ENCODE peak calls at places on chromosomes 7 and 10, in nine cellular contexts. One of them, this sample, is unnamed. For H3K4me1 and H3K9me3, the result is how much of the 10 kb centered on the place peaks cover.

GRCh38 chr10:71829171-71829570 is 21.9 kb downstream of the PSAP start:
- DNase-seq in ascending aorta: no peak
- DNase-seq in transverse colon: no peak
- DNase-seq in H9: no peak
- DNase-seq in spleen: peak
- DNase-seq in OCI-LY7: no peak
- DNase-seq in IMR-90: no peak
- DNase-seq in mucosa of descending colon: peak
- DNase-seq in neural progenitor cell: no peak
- DNase-seq in this sample: no peak

GRCh38 chr10:101567165-101568006 is 20.7 kb downstream of the POLL start:
- DNase-seq in ascending aorta: no peak
- DNase-seq in H9: no peak
- DNase-seq in mucosa of descending colon: no peak
- DNase-seq in spleen: no peak
- DNase-seq in transverse colon: no peak
- DNase-seq in IMR-90: no peak
- DNase-seq in OCI-LY7: no peak
- DNase-seq in neural progenitor cell: no peak
- DNase-seq in this sample: no peak

GRCh38 chr7:134729895-134730294 is 49.5 kb upstream of the CALD1 start:
- DNase-seq in mucosa of descending colon: no peak
- DNase-seq in transverse colon: no peak
- DNase-seq in spleen: no peak
- DNase-seq in neural progenitor cell: no peak
- DNase-seq in IMR-90: peak
- DNase-seq in OCI-LY7: no peak
- DNase-seq in ascending aorta: no peak
- DNase-seq in H9: no peak
- DNase-seq in this sample: no peak

GRCh38 chr10:85995791-85996190 is 370.8 kb downstream of the GRID1 start:
- DNase-seq in OCI-LY7: peak
- DNase-seq in ascending aorta: no peak
- DNase-seq in spleen: no peak
- DNase-seq in H9: no peak
- DNase-seq in IMR-90: peak
- DNase-seq in neural progenitor cell: peak
- DNase-seq in transverse colon: no peak
- DNase-seq in mucosa of descending colon: peak
- DNase-seq in this sample: no peak

GRCh38 chr7:127810691-127811660 is 159.0 kb downstream of the SND1 start:
- DNase-seq in ascending aorta: no peak
- DNase-seq in IMR-90: no peak
- DNase-seq in transverse colon: no peak
- DNase-seq in mucosa of descending colon: no peak
- DNase-seq in spleen: no peak
- DNase-seq in OCI-LY7: no peak
- DNase-seq in H9: no peak
- DNase-seq in neural progenitor cell: no peak
- DNase-seq in this sample: no peak

GRCh38 chr10:69574571-69574978 is 1.4 kb upstream of the NEUROG3 start:
- DNase-seq in ascending aorta: no peak
- DNase-seq in IMR-90: no peak
- DNase-seq in mucosa of descending colon: no peak
- DNase-seq in neural progenitor cell: peak
- DNase-seq in spleen: no peak
- DNase-seq in transverse colon: no peak
- DNase-seq in OCI-LY7: no peak
- DNase-seq in H9: peak
- DNase-seq in this sample: no peak

GRCh38 chr7:150388709-150389531 is 9.8 kb downstream of the ZNF775 start:
- DNase-seq in transverse colon: peak
- DNase-seq in IMR-90: peak
- DNase-seq in neural progenitor cell: peak
- DNase-seq in spleen: peak
- DNase-seq in mucosa of descending colon: peak
- DNase-seq in OCI-LY7: no peak
- DNase-seq in ascending aorta: no peak
- DNase-seq in H9: peak
- DNase-seq in this sample: peak

GRCh38 chr10:10911471-10911921 is 106.2 kb upstream of the CELF2 start:
- DNase-seq in neural progenitor cell: peak
- DNase-seq in transverse colon: peak
- DNase-seq in IMR-90: peak
- DNase-seq in OCI-LY7: no peak
- DNase-seq in ascending aorta: peak
- DNase-seq in H9: peak
- DNase-seq in spleen: no peak
- DNase-seq in mucosa of descending colon: peak
- DNase-seq in this sample: no peak

GRCh38 chr7:33644489-33644888 is 260.9 kb upstream of the BMPER start:
- DNase-seq in OCI-LY7: no peak
- DNase-seq in mucosa of descending colon: no peak
- DNase-seq in transverse colon: no peak
- DNase-seq in H9: no peak
- DNase-seq in ascending aorta: no peak
- DNase-seq in neural progenitor cell: no peak
- DNase-seq in spleen: no peak
- DNase-seq in IMR-90: peak
- DNase-seq in this sample: no peak

GRCh38 chr7:27141138-27141537 is 2.3 kb downstream of the HOXA5 start:
- DNase-seq in neural progenitor cell: no peak
- DNase-seq in H9: no peak
- DNase-seq in ascending aorta: no peak
- DNase-seq in transverse colon: no peak
- DNase-seq in spleen: no peak
- DNase-seq in IMR-90: no peak
- DNase-seq in OCI-LY7: no peak
- DNase-seq in mucosa of descending colon: peak
- DNase-seq in this sample: no peak
- H3K4me1 ChIP-seq in neural progenitor cell: under half
- H3K4me1 ChIP-seq in H9: under half
- H3K4me1 ChIP-seq in ascending aorta: under half
- H3K4me1 ChIP-seq in transverse colon: half or more
- H3K4me1 ChIP-seq in spleen: under half
- H3K4me1 ChIP-seq in IMR-90: under half
- H3K4me1 ChIP-seq in OCI-LY7: under half
- H3K4me1 ChIP-seq in mucosa of descending colon: under half
- H3K4me1 ChIP-seq in this sample: under half

GRCh38 chr7:40680657-40681056 is 545.9 kb downstream of the SUGCT start:
- DNase-seq in neural progenitor cell: peak
- DNase-seq in OCI-LY7: peak
- DNase-seq in spleen: no peak
- DNase-seq in mucosa of descending colon: peak
- DNase-seq in ascending aorta: no peak
- DNase-seq in transverse colon: no peak
- DNase-seq in IMR-90: no peak
- DNase-seq in H9: no peak
- DNase-seq in this sample: peak
- TF ChIP-seq CTCF in neural progenitor cell: peak
- TF ChIP-seq CTCF in OCI-LY7: peak
- TF ChIP-seq CTCF in spleen: no peak
- TF ChIP-seq CTCF in mucosa of descending colon: no peak
- TF ChIP-seq CTCF in ascending aorta: peak
- TF ChIP-seq CTCF in transverse colon: no peak
- TF ChIP-seq CTCF in IMR-90: peak
- TF ChIP-seq CTCF in H9: peak
- TF ChIP-seq CTCF in this sample: peak

DNA sequence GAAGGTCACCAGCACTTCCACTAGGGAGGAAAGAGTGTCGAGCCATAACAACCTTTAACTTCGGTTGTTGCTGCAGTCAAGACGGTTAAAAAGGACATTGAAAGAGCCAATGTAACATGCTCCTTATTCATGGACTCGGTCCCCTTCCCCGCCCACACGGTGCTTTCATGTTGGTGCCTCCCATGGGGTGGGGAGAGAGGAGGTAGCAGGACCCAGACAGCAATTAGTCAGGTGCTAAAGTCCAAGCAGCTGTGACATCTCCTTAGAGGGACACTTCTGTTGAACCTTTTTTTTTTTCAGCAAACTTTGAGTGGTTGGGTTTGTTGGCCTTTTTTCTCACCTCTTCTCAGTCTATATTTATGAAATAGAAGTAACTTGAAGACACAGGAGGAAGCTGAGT is 136.6 kb upstream of the ADARB2 start:
- DNase-seq in OCI-LY7: no peak
- DNase-seq in H9: no peak
- DNase-seq in ascending aorta: no peak
- DNase-seq in mucosa of descending colon: no peak
- DNase-seq in transverse colon: no peak
- DNase-seq in IMR-90: no peak
- DNase-seq in spleen: no peak
- DNase-seq in neural progenitor cell: no peak
- DNase-seq in this sample: no peak
- H3K9me3 ChIP-seq in OCI-LY7: under half
- H3K9me3 ChIP-seq in H9: under half
- H3K9me3 ChIP-seq in ascending aorta: under half
- H3K9me3 ChIP-seq in mucosa of descending colon: under half
- H3K9me3 ChIP-seq in transverse colon: under half
- H3K9me3 ChIP-seq in IMR-90: under half
- H3K9me3 ChIP-seq in spleen: under half
- H3K9me3 ChIP-seq in neural progenitor cell: under half
- H3K9me3 ChIP-seq in this sample: under half

GRCh38 chr10:115951242-115951641 is 321.8 kb downstream of the GFRA1 start:
- DNase-seq in OCI-LY7: no peak
- DNase-seq in IMR-90: no peak
- DNase-seq in spleen: no peak
- DNase-seq in H9: no peak
- DNase-seq in mucosa of descending colon: no peak
- DNase-seq in ascending aorta: no peak
- DNase-seq in neural progenitor cell: no peak
- DNase-seq in transverse colon: no peak
- DNase-seq in this sample: no peak
- H3K4me1 ChIP-seq in OCI-LY7: under half
- H3K4me1 ChIP-seq in IMR-90: under half
- H3K4me1 ChIP-seq in spleen: under half
- H3K4me1 ChIP-seq in H9: under half
- H3K4me1 ChIP-seq in mucosa of descending colon: under half
- H3K4me1 ChIP-seq in ascending aorta: under half
- H3K4me1 ChIP-seq in neural progenitor cell: under half
- H3K4me1 ChIP-seq in transverse colon: under half
- H3K4me1 ChIP-seq in this sample: under half